ENCODE peak calls at places on chromosomes 16 and 17, in nine cellular contexts. One of them, this sample, is unnamed.

GRCh38 chr16:85534536-85535351 is 78.4 kb upstream of the GSE1 start:
- DNase-seq in tibial nerve: no peak
- DNase-seq in IMR-90: no peak
- DNase-seq in CD8-positive, alpha-beta T cell: no peak
- DNase-seq in AG10803: no peak
- DNase-seq in A549: no peak
- DNase-seq in ovary: peak; percentile 35
- DNase-seq in foreskin fibroblast: no peak
- DNase-seq in lower leg skin: no peak
- DNase-seq in this sample: no peak

GRCh38 chr16:2591476-2592240 is 53.8 kb downstream of the PDPK1 start:
- DNase-seq in CD8-positive, alpha-beta T cell: no peak
- DNase-seq in lower leg skin: peak; percentile 15
- DNase-seq in tibial nerve: no peak
- DNase-seq in A549: no peak
- DNase-seq in AG10803: no peak
- DNase-seq in foreskin fibroblast: no peak
- DNase-seq in IMR-90: no peak
- DNase-seq in ovary: no peak
- DNase-seq in this sample: no peak

GRCh38 chr16:68450741-68451140 is 2.4 kb upstream of the SMPD3 start:
- DNase-seq in foreskin fibroblast: no peak
- DNase-seq in lower leg skin: peak; percentile 15
- DNase-seq in AG10803: peak; percentile 42
- DNase-seq in tibial nerve: no peak
- DNase-seq in A549: no peak
- DNase-seq in IMR-90: no peak
- DNase-seq in ovary: no peak
- DNase-seq in CD8-positive, alpha-beta T cell: no peak
- DNase-seq in this sample: no peak

GRCh38 chr16:82368041-82368440 is 198.0 kb upstream of the MPHOSPH6 start:
- DNase-seq in lower leg skin: no peak
- DNase-seq in tibial nerve: no peak
- DNase-seq in A549: peak; percentile 13
- DNase-seq in AG10803: peak; percentile 35
- DNase-seq in foreskin fibroblast: peak; percentile 1
- DNase-seq in ovary: no peak
- DNase-seq in CD8-positive, alpha-beta T cell: no peak
- DNase-seq in IMR-90: peak; percentile 32
- DNase-seq in this sample: no peak

GRCh38 chr16:30829130-30830071 is 42.4 kb upstream of the ZNF629 start:
- DNase-seq in foreskin fibroblast: no peak
- DNase-seq in AG10803: peak; percentile 50
- DNase-seq in tibial nerve: no peak
- DNase-seq in IMR-90: no peak
- DNase-seq in A549: peak; percentile 34
- DNase-seq in CD8-positive, alpha-beta T cell: no peak
- DNase-seq in lower leg skin: no peak
- DNase-seq in ovary: no peak
- DNase-seq in this sample: no peak

GRCh38 chr16:72099377-72099818 is 5.8 kb downstream of the DHX38 start:
- DNase-seq in AG10803: peak; percentile 38
- DNase-seq in lower leg skin: no peak
- DNase-seq in ovary: no peak
- DNase-seq in tibial nerve: peak; percentile 57
- DNase-seq in CD8-positive, alpha-beta T cell: peak; percentile 10
- DNase-seq in foreskin fibroblast: peak; percentile 33
- DNase-seq in IMR-90: peak; percentile 49
- DNase-seq in A549: peak; percentile 87
- DNase-seq in this sample: no peak

GRCh38 chr16:1929105-1929504 is 10.9 kb upstream of the HS3ST6 start:
- DNase-seq in A549: peak; percentile 78
- DNase-seq in tibial nerve: no peak
- DNase-seq in AG10803: peak; percentile 43
- DNase-seq in foreskin fibroblast: no peak
- DNase-seq in CD8-positive, alpha-beta T cell: no peak
- DNase-seq in lower leg skin: no peak
- DNase-seq in IMR-90: no peak
- DNase-seq in ovary: no peak
- DNase-seq in this sample: no peak

GRCh38 chr17:37787055-37787720 is 42.3 kb upstream of the HNF1B start:
- DNase-seq in AG10803: peak; percentile 36
- DNase-seq in foreskin fibroblast: no peak
- DNase-seq in CD8-positive, alpha-beta T cell: no peak
- DNase-seq in IMR-90: peak; percentile 72
- DNase-seq in ovary: no peak
- DNase-seq in A549: peak; percentile 95
- DNase-seq in lower leg skin: no peak
- DNase-seq in tibial nerve: no peak
- DNase-seq in this sample: peak; percentile 84

GRCh38 chr17:80780381-80781187 is 211.1 kb upstream of the CHMP6 start:
- DNase-seq in lower leg skin: no peak
- DNase-seq in foreskin fibroblast: no peak
- DNase-seq in AG10803: no peak
- DNase-seq in CD8-positive, alpha-beta T cell: no peak
- DNase-seq in tibial nerve: no peak
- DNase-seq in A549: no peak
- DNase-seq in ovary: no peak
- DNase-seq in IMR-90: peak; percentile 74
- DNase-seq in this sample: no peak

GRCh38 chr17:3667366-3668278 is 756 bp downstream of the TAX1BP3 start:
- DNase-seq in AG10803: peak; percentile 94
- DNase-seq in foreskin fibroblast: peak; percentile 94
- DNase-seq in IMR-90: peak; percentile 91
- DNase-seq in A549: peak; percentile 89
- DNase-seq in tibial nerve: peak; percentile 66
- DNase-seq in ovary: peak; percentile 93
- DNase-seq in lower leg skin: peak; percentile 97
- DNase-seq in CD8-positive, alpha-beta T cell: no peak
- DNase-seq in this sample: no peak

GRCh38 chr17:59641799-59642484 is 22.2 kb downstream of the CLTC start:
- DNase-seq in CD8-positive, alpha-beta T cell: no peak
- DNase-seq in IMR-90: no peak
- DNase-seq in foreskin fibroblast: no peak
- DNase-seq in ovary: no peak
- DNase-seq in AG10803: no peak
- DNase-seq in lower leg skin: no peak
- DNase-seq in tibial nerve: no peak
- DNase-seq in A549: no peak
- DNase-seq in this sample: no peak

GRCh38 chr16:66925322-66925840 is at the start of gene RRAD:
- DNase-seq in A549: no peak
- DNase-seq in tibial nerve: no peak
- DNase-seq in CD8-positive, alpha-beta T cell: no peak
- DNase-seq in ovary: peak; percentile 84
- DNase-seq in AG10803: peak; percentile 44
- DNase-seq in foreskin fibroblast: no peak
- DNase-seq in lower leg skin: no peak
- DNase-seq in IMR-90: peak; percentile 44
- DNase-seq in this sample: no peak

GRCh38 chr16:72938426-72939164 is 109.3 kb downstream of the ZFHX3 start:
- DNase-seq in tibial nerve: peak; percentile 90
- DNase-seq in AG10803: peak; percentile 91
- DNase-seq in foreskin fibroblast: peak; percentile 77
- DNase-seq in IMR-90: peak; percentile 93
- DNase-seq in ovary: peak; percentile 85
- DNase-seq in CD8-positive, alpha-beta T cell: no peak
- DNase-seq in lower leg skin: peak; percentile 95
- DNase-seq in A549: peak; percentile 51
- DNase-seq in this sample: no peak

GRCh38 chr16:3878610-3879009 is 1.9 kb downstream of the CREBBP start:
- DNase-seq in lower leg skin: no peak
- DNase-seq in foreskin fibroblast: no peak
- DNase-seq in CD8-positive, alpha-beta T cell: no peak
- DNase-seq in tibial nerve: no peak
- DNase-seq in IMR-90: peak; percentile 38
- DNase-seq in AG10803: peak; percentile 38
- DNase-seq in ovary: no peak
- DNase-seq in A549: no peak
- DNase-seq in this sample: no peak

GRCh38 chr16:3874794-3875692 is 5.5 kb downstream of the CREBBP start:
- DNase-seq in CD8-positive, alpha-beta T cell: no peak
- DNase-seq in A549: no peak
- DNase-seq in IMR-90: no peak
- DNase-seq in foreskin fibroblast: no peak
- DNase-seq in ovary: no peak
- DNase-seq in tibial nerve: no peak
- DNase-seq in lower leg skin: no peak
- DNase-seq in AG10803: no peak
- DNase-seq in this sample: no peak

GRCh38 chr16:3876695-3877094 is 3.8 kb downstream of the CREBBP start:
- DNase-seq in lower leg skin: no peak
- DNase-seq in ovary: no peak
- DNase-seq in AG10803: peak; percentile 58
- DNase-seq in tibial nerve: no peak
- DNase-seq in A549: no peak
- DNase-seq in CD8-positive, alpha-beta T cell: no peak
- DNase-seq in IMR-90: peak; percentile 63
- DNase-seq in foreskin fibroblast: peak; percentile 50
- DNase-seq in this sample: no peak

GRCh38 chr16:3874242-3874641 is 6.3 kb downstream of the CREBBP start:
- DNase-seq in foreskin fibroblast: no peak
- DNase-seq in ovary: no peak
- DNase-seq in lower leg skin: no peak
- DNase-seq in CD8-positive, alpha-beta T cell: no peak
- DNase-seq in tibial nerve: no peak
- DNase-seq in IMR-90: no peak
- DNase-seq in AG10803: no peak
- DNase-seq in A549: no peak
- DNase-seq in this sample: no peak

DNA sequence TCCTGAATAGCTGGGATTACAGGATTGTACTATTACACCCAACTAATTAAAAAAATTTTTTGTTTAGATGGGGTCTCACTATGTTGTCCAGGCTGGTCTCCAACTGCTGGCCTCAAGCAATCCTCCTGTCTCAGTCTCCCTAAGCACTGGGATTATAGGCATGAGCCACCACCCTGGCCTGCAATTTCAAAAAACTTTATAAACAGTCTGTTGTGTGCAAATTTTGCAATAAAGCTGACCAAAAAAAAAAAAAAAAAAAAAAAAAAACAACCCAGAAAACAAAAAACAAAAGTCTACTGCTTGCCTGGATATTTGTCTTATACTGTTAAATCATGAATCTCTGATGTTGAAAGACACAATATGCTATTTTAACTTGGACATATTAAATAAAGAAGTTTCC is 4.4 kb downstream of the CREBBP start:
- DNase-seq in ovary: no peak
- DNase-seq in foreskin fibroblast: no peak
- DNase-seq in CD8-positive, alpha-beta T cell: no peak
- DNase-seq in AG10803: no peak
- DNase-seq in A549: no peak
- DNase-seq in IMR-90: no peak
- DNase-seq in tibial nerve: no peak
- DNase-seq in lower leg skin: no peak
- DNase-seq in this sample: no peak
- H3K4me3 ChIP-seq in ovary: no peak overlapping the region
- H3K4me3 ChIP-seq in foreskin fibroblast: no peak overlapping the region
- H3K4me3 ChIP-seq in CD8-positive, alpha-beta T cell: no peak overlapping the region
- H3K4me3 ChIP-seq in AG10803: no peak overlapping the region
- H3K4me3 ChIP-seq in A549: no peak overlapping the region
- H3K4me3 ChIP-seq in IMR-90: no peak overlapping the region
- H3K4me3 ChIP-seq in tibial nerve: no peak overlapping the region
- H3K4me3 ChIP-seq in lower leg skin: no peak overlapping the region
- H3K4me3 ChIP-seq in this sample: no peak overlapping the region

GRCh38 chr17:67139784-67140665 is 95.7 kb downstream of the CACNG1 start:
- DNase-seq in IMR-90: peak; percentile 42
- DNase-seq in A549: no peak
- DNase-seq in lower leg skin: no peak
- DNase-seq in foreskin fibroblast: no peak
- DNase-seq in CD8-positive, alpha-beta T cell: no peak
- DNase-seq in AG10803: peak; percentile 30
- DNase-seq in ovary: no peak
- DNase-seq in tibial nerve: no peak
- DNase-seq in this sample: no peak
- TF ChIP-seq CTCF in IMR-90: peak; percentile 10
- TF ChIP-seq CTCF in A549: no peak
- TF ChIP-seq CTCF in lower leg skin: no peak
- TF ChIP-seq CTCF in foreskin fibroblast: no peak
- TF ChIP-seq CTCF in CD8-positive, alpha-beta T cell: no peak
- TF ChIP-seq CTCF in AG10803: no peak
- TF ChIP-seq CTCF in ovary: no peak
- TF ChIP-seq CTCF in tibial nerve: no peak
- TF ChIP-seq CTCF in this sample: no peak

DNA sequence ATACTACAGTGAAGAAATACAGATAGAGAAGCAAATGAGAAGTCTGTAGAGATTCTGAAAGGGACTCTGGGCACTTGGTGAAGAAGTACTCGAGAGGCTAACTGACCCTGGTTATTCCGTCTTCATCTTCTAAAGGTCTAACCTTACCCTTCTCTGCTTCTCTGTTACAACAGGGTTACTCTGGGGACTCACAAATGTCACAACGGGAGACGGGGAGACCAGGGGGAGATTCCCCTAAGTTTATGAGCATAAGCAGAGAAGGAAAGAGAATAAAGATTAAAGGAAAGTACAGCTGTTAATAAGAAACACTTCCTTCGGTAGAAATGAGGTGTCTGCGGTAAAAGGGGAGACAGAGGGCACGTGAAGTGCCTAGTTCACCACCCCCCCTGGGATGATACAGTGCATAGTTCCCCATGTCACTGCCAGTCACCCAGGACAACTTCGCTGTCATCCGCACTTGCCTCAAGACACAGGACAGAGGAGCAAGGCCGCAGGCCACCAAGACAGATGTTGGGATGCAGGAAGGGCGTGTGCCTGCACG is 75.2 kb upstream of the TRAP1 start:
- DNase-seq in ovary: no peak
- DNase-seq in foreskin fibroblast: no peak
- DNase-seq in IMR-90: no peak
- DNase-seq in lower leg skin: peak; percentile 61
- DNase-seq in CD8-positive, alpha-beta T cell: no peak
- DNase-seq in tibial nerve: no peak
- DNase-seq in A549: no peak
- DNase-seq in AG10803: no peak
- DNase-seq in this sample: no peak
- H3K4me3 ChIP-seq in ovary: no peak overlapping the region
- H3K4me3 ChIP-seq in foreskin fibroblast: no peak overlapping the region
- H3K4me3 ChIP-seq in IMR-90: no peak overlapping the region
- H3K4me3 ChIP-seq in lower leg skin: no peak overlapping the region
- H3K4me3 ChIP-seq in CD8-positive, alpha-beta T cell: no peak overlapping the region
- H3K4me3 ChIP-seq in tibial nerve: no peak overlapping the region
- H3K4me3 ChIP-seq in A549: no peak overlapping the region
- H3K4me3 ChIP-seq in AG10803: no peak overlapping the region
- H3K4me3 ChIP-seq in this sample: no peak overlapping the region

GRCh38 chr17:75517277-75517865 is 1.0 kb downstream of the TSEN54 start:
- DNase-seq in foreskin fibroblast: no peak
- DNase-seq in A549: peak; percentile 81
- DNase-seq in ovary: peak; percentile 47
- DNase-seq in AG10803: no peak
- DNase-seq in CD8-positive, alpha-beta T cell: no peak
- DNase-seq in IMR-90: no peak
- DNase-seq in lower leg skin: no peak
- DNase-seq in tibial nerve: no peak
- DNase-seq in this sample: no peak
- TF ChIP-seq CTCF in foreskin fibroblast: no peak
- TF ChIP-seq CTCF in A549: no peak
- TF ChIP-seq CTCF in ovary: no peak
- TF ChIP-seq CTCF in AG10803: no peak
- TF ChIP-seq CTCF in CD8-positive, alpha-beta T cell: no peak
- TF ChIP-seq CTCF in IMR-90: no peak
- TF ChIP-seq CTCF in lower leg skin: no peak
- TF ChIP-seq CTCF in tibial nerve: no peak
- TF ChIP-seq CTCF in this sample: no peak